ENCODE peak calls at places on chromosomes 11 and 22, in six cellular contexts. V, O, X, S, U and P are unnamed samples.

GRCh38 chr11:33885338-33886005 is 6.4 kb downstream of the LMO2 start:
- DNase-seq in V (no peak), O (no peak), X (peak), S (no peak), U (peak), P (no peak)

GRCh38 chr11:108199446-108200321 is 22.8 kb downstream of the NPAT start:
- DNase-seq in V (no peak), O (no peak), X (peak), S (no peak), U (peak), P (peak)

GRCh38 chr11:721913-722811 is 16.1 kb downstream of the EPS8L2 start:
- DNase-seq in V (no peak), O (no peak), X (peak), S (no peak), U (peak), P (no peak)

GRCh38 chr11:58513747-58514367 is 6.0 kb upstream of the OR5B21 start:
- DNase-seq in V (peak), O (peak), X (peak), S (peak), U (peak), P (no peak)

GRCh38 chr11:116176484-116177005 is 596.2 kb downstream of the BUD13 start:
- DNase-seq in V (no peak), O (no peak), X (no peak), S (no peak), U (no peak), P (no peak)

GRCh38 chr11:127255239-127255638 is 254.7 kb upstream of the KIRREL3 start:
- DNase-seq in V (no peak), O (no peak), X (no peak), S (no peak), U (no peak), P (no peak)

GRCh38 chr11:62532096-62532495 is 14.5 kb downstream of the AHNAK start:
- DNase-seq in V (no peak), O (no peak), X (no peak), S (no peak), U (no peak), P (no peak)

GRCh38 chr11:97739892-97740782 is 1280.6 kb upstream of the CNTN5 start:
- DNase-seq in V (no peak), O (peak), X (no peak), S (peak), U (no peak), P (no peak)

GRCh38 chr22:31062566-31063230 is 18.4 kb upstream of the SMTN start:
- DNase-seq in V (no peak), O (no peak), X (no peak), S (no peak), U (no peak), P (no peak)

GRCh38 chr11:46387919-46388618 is 3.5 kb downstream of the CHRM4 start:
- DNase-seq in V (no peak), O (no peak), X (no peak), S (no peak), U (peak), P (no peak)

GRCh38 chr11:28701760-28702449 is 593.7 kb downstream of the METTL15 start:
- DNase-seq in V (peak), O (peak), X (no peak), S (no peak), U (no peak), P (no peak)

GRCh38 chr22:20407829-20408228 is 13.9 kb downstream of the ZNF74 start:
- DNase-seq in V (no peak), O (no peak), X (peak), S (no peak), U (no peak), P (no peak)

GRCh38 chr11:65781152-65781961 is 581 bp upstream of the AP5B1 start:
- DNase-seq in V (peak), O (peak), X (peak), S (peak), U (no peak), P (no peak)

GRCh38 chr11:64971421-64972233 is at the start of gene MAJIN:
- DNase-seq in V (peak), O (peak), X (peak), S (no peak), U (no peak), P (peak)

GRCh38 chr11:7651140-7651551 is 22.2 kb downstream of the CYB5R2 start:
- DNase-seq in V (no peak), O (no peak), X (no peak), S (no peak), U (peak), P (no peak)

GRCh38 chr11:65424200-65425104 is 1.9 kb downstream of the NEAT1 start:
- DNase-seq in V (no peak), O (peak), X (peak), S (no peak), U (peak), P (no peak)

GRCh38 chr11:33723238-33723881 is 12.9 kb downstream of the CD59 start:
- DNase-seq in V (peak), O (peak), X (peak), S (no peak), U (peak), P (no peak)

GRCh38 chr22:42895541-42895981 is 38.5 kb upstream of the ARFGAP3 start:
- DNase-seq in V (no peak), O (no peak), X (no peak), S (no peak), U (no peak), P (no peak)

GRCh38 chr11:61495801-61496601 is 12.5 kb upstream of the LRRC10B start:
- DNase-seq in V (no peak), O (no peak), X (no peak), S (no peak), U (no peak), P (no peak)

GRCh38 chr11:8612522-8612921 is 18.5 kb upstream of the STK33 start:
- DNase-seq in V (no peak), O (no peak), X (no peak), S (no peak), U (no peak), P (no peak)

GRCh38 chr11:35911616-35912165 is 32.2 kb upstream of the LDLRAD3 start:
- DNase-seq in V (no peak), O (peak), X (no peak), S (no peak), U (no peak), P (no peak)

GRCh38 chr11:87778341-87778740 is 396.9 kb downstream of the RAB38 start:
- DNase-seq in V (no peak), O (no peak), X (no peak), S (no peak), U (no peak), P (no peak)

DNA sequence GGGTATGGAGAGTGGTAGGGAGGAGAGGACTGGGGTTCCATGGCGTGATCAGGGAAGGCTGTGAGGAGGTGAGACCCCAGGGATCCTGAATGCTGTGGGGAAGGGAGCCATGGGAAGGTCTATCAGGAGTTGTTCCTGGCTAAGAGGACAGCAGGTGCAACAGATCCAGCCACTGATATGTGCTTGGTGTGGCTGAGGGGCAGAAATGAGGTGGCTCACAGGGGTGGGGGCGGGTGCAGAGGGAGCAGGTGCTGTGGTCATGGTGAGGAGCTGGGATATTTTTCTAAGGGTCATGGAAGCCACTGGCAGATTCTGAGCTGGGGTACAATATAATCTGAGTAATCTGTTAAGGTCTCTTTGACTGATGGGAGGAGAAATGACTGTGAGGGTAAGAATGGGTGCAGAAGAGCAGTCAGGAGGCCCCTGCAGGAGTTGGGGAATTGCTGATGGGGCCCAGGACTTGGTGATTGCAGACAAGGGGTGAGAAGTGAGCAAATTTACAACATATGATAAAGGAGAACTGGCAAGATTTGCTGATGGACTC is 31.3 kb upstream of the DMC1 start:
- DNase-seq in V (no peak), O (no peak), X (no peak), S (no peak), U (no peak), P (no peak)
- TF ChIP-seq MYC in V (no peak), O (no peak), X (no peak), S (no peak), U (no peak), P (no peak)

GRCh38 chr11:76051937-76052336 is 154.4 kb downstream of the WNT11 start:
- DNase-seq in V (no peak), O (no peak), X (no peak), S (peak), U (no peak), P (no peak)

GRCh38 chr11:76047231-76047630 is 159.1 kb downstream of the WNT11 start:
- DNase-seq in V (no peak), O (peak), X (no peak), S (no peak), U (no peak), P (no peak)

GRCh38 chr11:76049506-76049905 is 156.8 kb downstream of the WNT11 start:
- DNase-seq in V (no peak), O (no peak), X (no peak), S (no peak), U (no peak), P (no peak)

GRCh38 chr11:76047766-76048165 is 158.5 kb downstream of the WNT11 start:
- DNase-seq in V (no peak), O (no peak), X (no peak), S (no peak), U (no peak), P (no peak)

DNA sequence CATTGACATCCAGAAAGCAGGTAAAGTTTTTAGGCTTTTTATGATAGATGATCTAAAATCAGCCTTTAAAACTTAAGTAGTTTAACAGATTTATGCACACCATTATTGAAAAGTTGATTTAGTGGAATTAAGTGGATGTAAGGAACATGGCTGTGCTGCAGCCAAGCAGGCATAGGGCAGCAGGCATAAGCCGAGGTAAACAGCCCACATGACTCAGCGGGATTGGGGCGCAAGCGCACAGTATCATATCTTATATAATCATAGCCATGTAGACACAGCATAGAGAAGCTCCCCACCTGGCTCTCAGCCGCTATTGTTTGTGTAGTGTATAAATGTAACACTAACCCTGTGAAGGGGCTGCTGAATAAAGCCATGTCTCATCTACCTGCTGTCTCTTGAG is 157.5 kb downstream of the WNT11 start:
- DNase-seq in V (no peak), O (no peak), X (no peak), S (no peak), U (peak), P (no peak)
- TF ChIP-seq MYC in V (no peak), O (no peak), X (no peak), S (no peak), U (no peak), P (no peak)

DNA sequence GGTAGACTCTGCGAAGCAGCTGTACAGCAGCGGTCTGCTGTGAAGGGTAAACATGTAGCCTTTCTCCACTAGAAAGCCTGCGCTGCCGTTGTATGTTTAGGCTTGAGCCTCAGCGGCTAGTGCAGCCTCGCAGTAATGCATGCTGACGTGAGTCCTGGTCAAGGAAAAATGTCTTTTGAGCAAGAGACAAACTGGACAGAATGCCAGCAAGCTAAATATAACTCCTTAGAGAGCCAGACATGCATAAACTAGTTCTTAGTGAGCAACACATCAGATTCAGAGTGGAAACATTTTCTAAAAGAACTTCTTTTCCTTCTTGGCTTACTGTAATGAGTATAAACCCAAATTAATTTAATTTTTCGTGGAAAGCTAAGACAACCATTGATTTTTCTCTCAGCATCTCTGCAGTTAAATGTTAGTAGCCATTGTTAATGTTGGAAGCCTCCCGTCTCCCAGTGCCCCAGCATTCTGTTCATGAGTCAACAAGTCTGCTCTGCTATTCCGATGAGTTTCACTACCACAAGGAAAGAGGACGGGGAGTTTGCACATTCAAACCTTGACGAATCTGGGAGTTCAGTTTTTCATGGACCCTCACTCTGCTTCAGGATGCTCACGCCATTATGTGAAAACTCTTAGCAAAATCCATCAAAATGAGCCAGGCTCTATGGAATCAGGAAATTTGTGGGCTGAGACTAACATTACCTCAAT is 51.4 kb downstream of the JAM3 start:
- DNase-seq in V (no peak), O (peak), X (no peak), S (no peak), U (no peak), P (no peak)
- TF ChIP-seq MYC in V (no peak), O (no peak), X (no peak), S (no peak), U (no peak), P (no peak)

GRCh38 chr22:44827666-44828065 is 75.3 kb downstream of the ARHGAP8 start:
- DNase-seq in V (no peak), O (no peak), X (no peak), S (no peak), U (no peak), P (no peak)

GRCh38 chr22:44823806-44824205 is 71.4 kb downstream of the ARHGAP8 start:
- DNase-seq in V (no peak), O (no peak), X (no peak), S (no peak), U (no peak), P (no peak)

GRCh38 chr22:44823396-44823795 is 71.0 kb downstream of the ARHGAP8 start:
- DNase-seq in V (no peak), O (no peak), X (no peak), S (no peak), U (no peak), P (no peak)

GRCh38 chr22:44824271-44824670 is 71.9 kb downstream of the ARHGAP8 start:
- DNase-seq in V (no peak), O (no peak), X (no peak), S (no peak), U (no peak), P (no peak)

GRCh38 chr22:44825310-44826150 is 73.2 kb downstream of the ARHGAP8 start:
- DNase-seq in V (no peak), O (no peak), X (no peak), S (no peak), U (no peak), P (no peak)
- TF ChIP-seq MYC in V (no peak), O (no peak), X (no peak), S (no peak), U (no peak), P (no peak)